ENCODE peak calls at places on chromosomes 11 and 22, in eight cellular contexts. W, J, K, L, I, N, Z and A are unnamed samples.

GRCh38 chr11:47244664-47245350 is 3.8 kb downstream of the ACP2 start:
- DNase-seq in K (no peak), W (peak), L (peak), N (no peak), Z (no peak), J (no peak), I (no peak), A (no peak)

GRCh38 chr22:36546092-36546804 is 17.3 kb upstream of the EIF3D start:
- DNase-seq in K (peak), L (peak), I (peak), J (no peak), W (no peak), N (no peak), Z (peak), A (no peak)

GRCh38 chr11:100632970-100633452 is 54.1 kb upstream of the ARHGAP42 start:
- DNase-seq in W (no peak), L (no peak), N (peak), Z (no peak), I (peak), J (peak), K (peak), A (no peak)

GRCh38 chr11:8722156-8722555 is 39.6 kb downstream of the RPL27A start:
- DNase-seq in W (peak), N (no peak), K (peak), J (no peak), Z (no peak), I (peak), L (peak), A (no peak)

GRCh38 chr22:22032906-22033802 is 50.6 kb upstream of the TOP3B start:
- DNase-seq in I (no peak), J (no peak), K (no peak), L (no peak), N (no peak), W (no peak), Z (no peak), A (no peak)

GRCh38 chr11:17770048-17770652 is 35.6 kb downstream of the KCNC1 start:
- DNase-seq in K (no peak), N (peak), Z (peak), L (peak), W (peak), J (no peak), I (no peak), A (no peak)

GRCh38 chr11:116980136-116980793 is 118.0 kb downstream of the SIK3 start:
- DNase-seq in N (no peak), Z (peak), K (no peak), L (no peak), J (no peak), W (no peak), I (no peak), A (no peak)

GRCh38 chr11:90476442-90477007 is 253.7 kb upstream of the CHORDC1 start:
- DNase-seq in I (peak), K (peak), N (no peak), J (no peak), L (peak), W (no peak), Z (peak), A (peak)

GRCh38 chr11:61293869-61294716 is 1.0 kb downstream of the VWCE start:
- DNase-seq in L (peak), W (peak), J (peak), I (peak), Z (peak), K (peak), N (no peak), A (no peak)

GRCh38 chr22:36644333-36644757 is 59.2 kb downstream of the CACNG2 start:
- DNase-seq in I (peak), Z (peak), N (peak), J (no peak), K (peak), W (no peak), L (peak), A (no peak)

GRCh38 chr11:17405232-17406005 is 17.0 kb upstream of the KCNJ11 start:
- DNase-seq in J (peak), W (peak), I (peak), Z (no peak), K (peak), L (peak), N (peak), A (peak)

GRCh38 chr22:37056246-37056645 is 4.7 kb downstream of the KCTD17 start:
- DNase-seq in K (no peak), N (no peak), I (no peak), Z (no peak), L (no peak), J (no peak), W (no peak), A (no peak)

GRCh38 chr22:47394504-47395440 is 632.3 kb downstream of the TBC1D22A start:
- DNase-seq in K (no peak), Z (no peak), J (no peak), L (no peak), N (no peak), I (peak), W (no peak), A (no peak)

GRCh38 chr11:46657186-46657585 is 39.8 kb downstream of the ATG13 start:
- DNase-seq in J (no peak), Z (no peak), N (no peak), W (no peak), L (no peak), I (no peak), K (no peak), A (no peak)

GRCh38 chr11:111454561-111455192 is 57.5 kb downstream of the BTG4 start:
- DNase-seq in I (peak), W (no peak), L (peak), N (no peak), K (peak), J (no peak), Z (peak), A (no peak)
- H3K27ac ChIP-seq in I (no peak), W (no peak), L (no peak), N (no peak), K (peak), J (no peak), Z (no peak), A (peak)

GRCh38 chr22:24162377-24162927 is 18.8 kb upstream of the SUSD2 start:
- DNase-seq in W (no peak), I (no peak), Z (no peak), K (no peak), N (no peak), L (no peak), J (no peak), A (no peak)

GRCh38 chr22:24159650-24160049 is 21.6 kb upstream of the SUSD2 start:
- DNase-seq in L (no peak), I (no peak), N (no peak), J (no peak), Z (no peak), W (no peak), K (no peak), A (no peak)

GRCh38 chr22:24160546-24160945 is 20.7 kb upstream of the SUSD2 start:
- DNase-seq in I (no peak), J (no peak), N (no peak), L (no peak), Z (no peak), W (no peak), K (no peak), A (no peak)

GRCh38 chr22:24161909-24162308 is 19.4 kb upstream of the SUSD2 start:
- DNase-seq in Z (no peak), W (no peak), I (no peak), J (no peak), N (no peak), K (no peak), L (no peak), A (no peak)

DNA sequence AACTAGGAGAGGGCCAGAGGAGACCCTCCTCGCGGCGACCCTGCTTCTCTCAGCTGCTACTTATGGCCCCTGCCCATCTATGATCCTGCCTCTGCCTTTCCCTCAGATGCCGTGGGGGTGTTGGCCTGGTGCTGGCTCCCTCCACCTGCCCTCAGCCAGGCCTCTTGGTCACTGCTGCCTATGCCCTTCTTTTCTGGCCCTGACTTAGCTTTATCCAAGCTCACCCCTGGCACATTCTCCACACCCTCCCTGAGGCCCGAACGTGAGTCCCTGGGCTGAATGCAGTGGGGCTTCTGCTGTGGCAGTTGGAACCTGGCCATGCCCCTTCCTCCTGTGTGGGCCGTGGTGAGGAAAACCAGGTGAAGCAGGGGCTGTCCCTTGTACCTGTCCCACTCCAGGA is 19.8 kb upstream of the SUSD2 start:
- DNase-seq in I (no peak), Z (no peak), W (no peak), J (no peak), K (no peak), N (no peak), L (no peak), A (no peak)
- H3K27ac ChIP-seq in I (no peak), Z (no peak), W (no peak), J (no peak), K (no peak), N (peak), L (no peak), A (no peak)

GRCh38 chr22:26529345-26529744 is 17.1 kb upstream of the TFIP11 start:
- DNase-seq in Z (no peak), N (peak), I (no peak), W (no peak), J (no peak), K (no peak), L (no peak), A (no peak)
- H3K27ac ChIP-seq in Z (no peak), N (peak), I (no peak), W (no peak), J (no peak), K (no peak), L (no peak), A (no peak)

GRCh38 chr11:69913591-69914285 is 94.5 kb upstream of the FGF3 start:
- DNase-seq in J (peak), L (peak), I (no peak), N (no peak), K (no peak), Z (no peak), W (peak), A (no peak)
- H3K27ac ChIP-seq in J (no peak), L (no peak), I (no peak), N (no peak), K (no peak), Z (no peak), W (peak), A (no peak)

GRCh38 chr11:22656128-22656527 is 10.3 kb upstream of the GAS2 start:
- DNase-seq in W (no peak), J (no peak), N (no peak), Z (no peak), K (no peak), I (no peak), L (no peak), A (no peak)
- H3K27ac ChIP-seq in W (no peak), J (no peak), N (no peak), Z (no peak), K (no peak), I (no peak), L (no peak), A (no peak)

DNA sequence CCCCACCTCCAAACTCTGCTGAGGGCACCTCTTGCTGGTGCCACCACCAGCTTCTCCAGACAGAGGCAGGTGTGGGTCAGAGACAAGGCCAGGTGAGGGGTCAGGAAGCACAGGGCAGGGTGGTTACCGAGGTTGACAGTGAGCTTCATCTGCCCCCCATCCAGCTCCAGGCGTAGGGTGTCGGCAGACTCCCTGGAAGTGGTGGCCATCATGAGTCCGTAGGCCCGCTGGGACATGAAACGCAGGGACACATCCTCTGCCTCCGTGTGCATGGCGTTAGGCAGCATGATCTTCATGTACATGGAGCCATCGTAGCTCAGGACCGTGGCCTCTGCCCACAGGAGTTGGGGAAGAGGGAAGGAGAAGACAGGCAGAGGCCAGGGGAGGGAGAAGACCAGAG is 62.8 kb downstream of the NRXN2 start:
- DNase-seq in L (no peak), J (peak), W (no peak), Z (no peak), K (no peak), N (no peak), I (no peak), A (no peak)
- H3K27ac ChIP-seq in L (no peak), J (no peak), W (no peak), Z (no peak), K (no peak), N (no peak), I (peak), A (peak)